ENCODE peak calls at places on chromosomes 11 and 22, in four cellular contexts. M, X, I and T are unnamed samples.

GRCh38 chr11:97908354-97908753 is 1112.4 kb upstream of the CNTN5 start:
- DNase-seq in M (no peak), X (no peak), I (no peak), T (no peak)

GRCh38 chr11:84501750-84502149 is 1125.4 kb downstream of the DLG2 start:
- DNase-seq in M (no peak), X (no peak), I (no peak), T (no peak)

GRCh38 chr11:11738370-11738769 is 103.4 kb upstream of the USP47 start:
- DNase-seq in M (no peak), X (no peak), I (no peak), T (no peak)

GRCh38 chr11:131685906-131686305 is 315.5 kb downstream of the NTM start:
- DNase-seq in M (no peak), X (no peak), I (no peak), T (no peak)

GRCh38 chr11:102306817-102307814 is 10.2 kb upstream of the BIRC3 start:
- DNase-seq in M (no peak), X (no peak), I (no peak), T (no peak)

GRCh38 chr11:1230121-1230455 is 7.2 kb downstream of the MUC5B start:
- DNase-seq in M (no peak), X (no peak), I (peak), T (no peak)

GRCh38 chr22:45524157-45524556 is 21.5 kb downstream of the FBLN1 start:
- DNase-seq in M (no peak), X (no peak), I (no peak), T (no peak)

GRCh38 chr11:65214212-65214845 is 32.6 kb downstream of the CAPN1 start:
- DNase-seq in M (no peak), X (no peak), I (no peak), T (no peak)

GRCh38 chr11:122178795-122179194 is 62.8 kb upstream of the BLID start:
- DNase-seq in M (no peak), X (no peak), I (no peak), T (no peak)

GRCh38 chr11:71210861-71211260 is 41.5 kb downstream of the SHANK2 start:
- DNase-seq in M (no peak), X (no peak), I (peak), T (no peak)

GRCh38 chr22:29733362-29734322 is 13.8 kb downstream of the CABP7 start:
- DNase-seq in M (no peak), X (no peak), I (no peak), T (peak)

GRCh38 chr11:116701876-116702275 is 70.9 kb downstream of the BUD13 start:
- DNase-seq in M (no peak), X (no peak), I (peak), T (no peak)

GRCh38 chr11:130181295-130182272 is 22.0 kb downstream of the ST14 start:
- DNase-seq in M (no peak), X (no peak), I (no peak), T (peak)

GRCh38 chr11:114082767-114083181 is 23.3 kb downstream of the ZBTB16 start:
- DNase-seq in M (peak), X (no peak), I (peak), T (no peak)

GRCh38 chr11:72233056-72233772 is 8.6 kb downstream of the INPPL1 start:
- DNase-seq in M (no peak), X (no peak), I (peak), T (no peak)

GRCh38 chr11:101442171-101442570 is 141.6 kb downstream of the TRPC6 start:
- DNase-seq in M (no peak), X (no peak), I (no peak), T (no peak)

GRCh38 chr11:32151036-32151435 is 60.2 kb downstream of the RCN1 start:
- DNase-seq in M (no peak), X (no peak), I (no peak), T (no peak)

GRCh38 chr11:108207683-108208060 is 14.8 kb downstream of the NPAT start:
- DNase-seq in M (no peak), X (no peak), I (no peak), T (no peak)

GRCh38 chr11:77705195-77705876 is 67.7 kb upstream of the CLNS1A start:
- DNase-seq in M (no peak), X (no peak), I (no peak), T (no peak)

GRCh38 chr11:68260484-68260883 is 11.3 kb downstream of the C11orf24 start:
- DNase-seq in M (no peak), X (no peak), I (no peak), T (no peak)

GRCh38 chr22:37199839-37200161 is 11.8 kb upstream of the C1QTNF6 start:
- DNase-seq in M (no peak), X (no peak), I (no peak), T (peak)

GRCh38 chr22:34105461-34106062 is 185.3 kb upstream of the LARGE1 start:
- DNase-seq in M (peak), X (peak), I (peak), T (peak)

GRCh38 chr11:116348226-116348625 is 424.6 kb downstream of the BUD13 start:
- DNase-seq in M (no peak), X (no peak), I (no peak), T (no peak)

GRCh38 chr22:50684986-50685385 is 12.4 kb downstream of the SHANK3 start:
- DNase-seq in M (no peak), X (no peak), I (no peak), T (no peak)

GRCh38 chr11:21460082-21460481 is 732.8 kb upstream of the ANO5 start:
- DNase-seq in M (no peak), X (no peak), I (no peak), T (no peak)

GRCh38 chr22:31852691-31853370 is 91.5 kb upstream of the YWHAH start:
- DNase-seq in M (no peak), X (peak), I (no peak), T (no peak)

GRCh38 chr11:22624742-22625447 is 728 bp downstream of the FANCF start:
- DNase-seq in M (no peak), X (peak), I (peak), T (peak)

GRCh38 chr11:35139883-35140282 is 912 bp downstream of the CD44 start:
- DNase-seq in M (no peak), X (no peak), I (no peak), T (no peak)

GRCh38 chr11:120929664-120930154 is 94.2 kb upstream of the TBCEL start:
- DNase-seq in M (peak), X (no peak), I (no peak), T (peak)

GRCh38 chr11:110989734-110990133 is 255.8 kb upstream of the POU2AF2 start:
- DNase-seq in M (no peak), X (no peak), I (peak), T (no peak)

GRCh38 chr11:95279921-95280861 is 49.2 kb upstream of the SESN3 start:
- DNase-seq in M (no peak), X (peak), I (no peak), T (no peak)
- H3K4me3 ChIP-seq in M (no peak), X (no peak), I (no peak), T (no peak)

GRCh38 chr22:46682011-46682731 is 55.9 kb downstream of the CERK start:
- DNase-seq in M (no peak), X (no peak), I (no peak), T (no peak)

GRCh38 chr22:46678785-46679700 is 58.9 kb downstream of the GRAMD4 start:
- DNase-seq in M (no peak), X (no peak), I (no peak), T (no peak)

GRCh38 chr22:46679711-46680269 is 58.3 kb downstream of the CERK start:
- DNase-seq in M (no peak), X (no peak), I (no peak), T (no peak)

GRCh38 chr22:46678003-46678657 is 57.9 kb downstream of the GRAMD4 start:
- DNase-seq in M (no peak), X (no peak), I (no peak), T (no peak)

DNA sequence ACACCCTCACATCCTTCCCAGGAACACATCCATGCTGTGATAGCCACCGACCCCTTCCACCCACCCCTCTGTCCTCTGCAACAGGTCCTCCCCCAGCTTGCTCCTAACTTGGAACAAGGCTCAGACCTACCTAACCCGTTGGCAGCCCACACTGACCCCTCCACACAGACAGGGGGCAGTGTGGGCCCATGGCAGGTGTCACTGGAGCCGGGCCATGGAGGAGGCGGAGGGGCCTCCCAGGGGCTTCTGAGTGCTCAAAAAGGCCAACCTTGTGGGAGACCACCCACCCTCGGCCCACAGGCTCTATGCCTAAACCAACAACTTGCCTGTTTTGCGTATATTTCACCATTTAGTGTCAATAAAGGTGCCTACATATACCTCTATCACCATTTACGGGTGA is 57.0 kb downstream of the CERK start:
- DNase-seq in M (no peak), X (no peak), I (no peak), T (no peak)
- TF ChIP-seq CTCF in M (no peak), X (no peak), I (no peak), T (no peak)

GRCh38 chr22:18114495-18114894 is 3.9 kb downstream of the TUBA8 start:
- DNase-seq in M (no peak), X (no peak), I (no peak), T (no peak)
- H3K27ac ChIP-seq in M (no peak), X (no peak), I (no peak), T (no peak)

GRCh38 chr11:67023957-67024353 is 1.0 kb downstream of the SYT12 start:
- DNase-seq in M (no peak), X (no peak), I (no peak), T (no peak)
- H3K4me3 ChIP-seq in M (no peak), X (peak), I (no peak), T (no peak)

DNA sequence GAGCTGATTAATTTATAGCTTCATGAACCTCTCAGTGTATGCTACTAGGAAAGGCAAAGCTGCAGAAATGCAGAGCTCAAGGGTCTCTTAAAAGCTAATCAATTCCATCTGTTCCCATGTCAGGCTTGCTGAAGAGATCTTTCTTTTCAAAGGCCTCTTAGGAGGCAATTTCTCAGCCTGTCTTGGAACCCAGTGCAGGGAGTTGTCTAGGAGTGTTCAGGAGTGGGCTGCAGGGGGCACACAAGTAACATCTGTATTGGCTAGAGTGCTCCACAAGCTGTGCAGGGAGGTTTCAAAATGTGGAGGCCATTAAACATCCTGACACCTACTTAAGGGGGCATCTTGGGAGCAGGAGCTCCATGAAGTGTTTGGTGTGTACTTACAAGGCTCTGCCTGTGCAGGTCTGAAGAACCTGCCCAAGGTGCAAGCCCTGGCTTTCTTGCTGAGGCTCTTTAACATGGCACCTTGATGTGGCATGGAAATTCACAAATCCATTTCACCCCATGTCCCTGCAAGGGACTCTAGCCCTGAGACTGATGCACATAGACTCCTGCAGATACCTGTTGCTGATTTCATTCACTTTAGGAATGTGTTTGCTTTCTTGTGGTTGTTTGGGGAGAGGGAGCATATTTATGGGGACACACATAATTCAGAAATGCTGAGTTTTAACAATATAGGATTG is 134.7 kb downstream of the ME3 start:
- DNase-seq in M (no peak), X (no peak), I (no peak), T (no peak)
- TF ChIP-seq CTCF in M (no peak), X (no peak), I (no peak), T (no peak)

GRCh38 chr22:42511401-42511891 is 8.2 kb downstream of the RRP7A start:
- DNase-seq in M (peak), X (no peak), I (no peak), T (peak)
- H3K27ac ChIP-seq in M (no peak), X (no peak), I (no peak), T (no peak)

DNA sequence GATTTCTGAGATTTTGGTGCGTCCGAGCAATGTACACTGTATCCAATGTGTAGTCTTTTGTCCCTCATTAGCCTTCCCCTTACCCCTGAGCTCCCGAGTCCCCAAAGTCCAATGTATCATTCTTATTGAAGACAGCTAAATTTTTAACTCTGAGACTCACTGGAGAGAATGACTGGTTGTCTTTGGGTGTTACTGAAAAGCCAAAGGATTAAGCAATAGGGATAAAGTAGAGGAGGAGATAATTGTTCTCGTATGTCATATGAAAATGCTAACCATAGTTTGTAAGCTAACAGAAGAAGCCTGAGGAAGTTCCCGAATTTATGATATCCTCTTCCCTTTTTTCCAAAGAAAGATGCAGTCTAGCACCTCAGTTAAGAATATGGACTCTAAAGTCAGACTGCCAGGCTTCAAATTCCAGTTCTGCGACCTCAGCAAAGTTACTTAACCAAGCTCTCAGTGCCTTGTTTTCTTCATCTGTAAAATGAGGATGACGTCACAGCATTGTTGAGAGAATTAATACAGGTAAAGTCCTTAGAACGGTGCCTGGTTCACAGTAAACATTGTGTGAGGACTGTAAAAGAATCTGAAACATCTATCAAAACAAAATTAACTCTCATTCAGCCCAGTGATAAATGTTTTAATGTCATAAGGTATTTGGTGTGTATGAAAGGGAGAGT is 1.6 kb upstream of the MSANTD2 start:
- DNase-seq in M (no peak), X (no peak), I (no peak), T (no peak)
- H3K4me3 ChIP-seq in M (no peak), X (no peak), I (no peak), T (no peak)

GRCh38 chr22:39610246-39610645 is 39.7 kb downstream of the CACNA1I start:
- DNase-seq in M (no peak), X (no peak), I (no peak), T (no peak)
- TF ChIP-seq CTCF in M (no peak), X (no peak), I (no peak), T (no peak)

GRCh38 chr11:74030668-74031309 is 21.9 kb upstream of the UCP3 start:
- DNase-seq in M (no peak), X (no peak), I (no peak), T (no peak)
- H3K27ac ChIP-seq in M (no peak), X (no peak), I (no peak), T (no peak)